ENCODE peak calls at places on chromosome X, in six cellular contexts. M is GM13977, N is SK-N-DZ, O is ELF-1, B is smooth muscle cell of the brain vasculature, C is MG63. L is an unnamed sample.

GRCh38 chrX:49053223-49054072 is 5.4 kb upstream of the CCDC120 start:
- DNase-seq in N (peak; percentile 85), O (peak; percentile 92), C (peak; percentile 65), B (no peak), M (peak; percentile 83), L (peak; percentile 98)

GRCh38 chrX:102712967-102713677 is 874 bp downstream of the GPRASP2 start:
- DNase-seq in M (no peak), B (no peak), N (peak; percentile 61), O (peak; percentile 62), C (peak; percentile 4), L (peak; percentile 31)

GRCh38 chrX:29461039-29461438 is 754.3 kb upstream of the MAGEB2 start:
- DNase-seq in M (no peak), B (no peak), O (no peak), C (no peak), N (no peak), L (no peak)

GRCh38 chrX:40945366-40945713 is 139.9 kb upstream of the USP9X start:
- DNase-seq in B (peak; percentile 35), C (peak; percentile 62), O (no peak), M (peak; percentile 33), N (no peak), L (peak; percentile 28)

GRCh38 chrX:29422034-29422433 is 793.3 kb upstream of the MAGEB2 start:
- DNase-seq in O (peak; percentile 58), B (no peak), N (no peak), M (no peak), C (no peak), L (no peak)

GRCh38 chrX:154372612-154373022 is 1.8 kb downstream of the FLNA start:
- DNase-seq in M (peak; percentile 58), O (peak; percentile 58), B (no peak), C (no peak), N (peak; percentile 55), L (no peak)

GRCh38 chrX:40468033-40468979 is 112.5 kb upstream of the ATP6AP2 start:
- DNase-seq in B (no peak), M (peak; percentile 55), O (peak; percentile 89), C (peak; percentile 35), N (peak; percentile 53), L (peak; percentile 71)

GRCh38 chrX:27619459-27619858 is 29.3 kb downstream of the DCAF8L2 start:
- DNase-seq in B (no peak), N (no peak), C (no peak), M (no peak), O (no peak), L (no peak)

GRCh38 chrX:12065251-12065650 is 73.0 kb upstream of the FRMPD4 start:
- DNase-seq in B (no peak), M (no peak), N (no peak), C (peak; percentile 2), O (peak; percentile 63), L (peak; percentile 7)

GRCh38 chrX:106341823-106342222 is 173.7 kb downstream of the PWWP3B start:
- DNase-seq in N (no peak), B (no peak), C (no peak), O (no peak), M (no peak), L (no peak)

GRCh38 chrX:48683411-48683982 is at the start of gene WAS:
- DNase-seq in M (peak; percentile 78), B (no peak), O (no peak), N (no peak), C (no peak), L (peak; percentile 17)

GRCh38 chrX:19462879-19463278 is 52.4 kb downstream of the MAP3K15 start:
- DNase-seq in C (no peak), M (no peak), O (no peak), B (no peak), N (no peak), L (no peak)

GRCh38 chrX:989959-990510 is 222.4 kb downstream of the CRLF2 start:
- DNase-seq in M (peak; percentile 76), N (peak; percentile 81), B (peak; percentile 85), O (peak; percentile 98), C (no peak), L (no peak)

GRCh38 chrX:14344172-14344940 is 185.0 kb upstream of the GLRA2 start:
- DNase-seq in O (no peak), B (no peak), C (no peak), M (no peak), N (no peak), L (no peak)

GRCh38 chrX:108199691-108200090 is 108.1 kb downstream of the ATG4A start:
- DNase-seq in O (peak; percentile 67), B (no peak), C (no peak), M (no peak), N (no peak), L (peak; percentile 39)

GRCh38 chrX:103157511-103158316 is 57.2 kb upstream of the BEX4 start:
- DNase-seq in O (peak; percentile 19), N (no peak), B (peak; percentile 17), M (peak; percentile 41), C (no peak), L (peak; percentile 39)

GRCh38 chrX:39975094-39975865 is 122.5 kb downstream of the BCOR start:
- DNase-seq in N (no peak), C (no peak), O (peak; percentile 87), B (no peak), M (no peak), L (peak; percentile 52)

GRCh38 chrX:24676403-24677024 is 17.2 kb upstream of the POLA1 start:
- DNase-seq in O (no peak), B (no peak), M (no peak), C (no peak), N (no peak), L (peak; percentile 46)

GRCh38 chrX:86322913-86323312 is 174.7 kb downstream of the DACH2 start:
- DNase-seq in B (no peak), O (no peak), M (no peak), C (no peak), N (no peak), L (no peak)

GRCh38 chrX:134396174-134396573 is 63.8 kb upstream of the HPRT1 start:
- DNase-seq in N (no peak), O (no peak), B (no peak), M (no peak), C (no peak), L (peak; percentile 27)

GRCh38 chrX:2334237-2334636 is 166.5 kb downstream of the DHRSX start:
- DNase-seq in O (no peak), B (no peak), M (no peak), N (no peak), C (peak; percentile 64), L (no peak)

GRCh38 chrX:1196436-1196835 is 16.0 kb downstream of the CRLF2 start:
- DNase-seq in B (no peak), M (no peak), C (no peak), N (no peak), O (no peak), L (no peak)

GRCh38 chrX:49932786-49933185 is 10.4 kb downstream of the CLCN5 start:
- DNase-seq in M (no peak), B (no peak), C (no peak), N (no peak), O (no peak), L (no peak)

GRCh38 chrX:13223868-13224555 is 95.8 kb downstream of the ATXN3L start:
- DNase-seq in C (peak; percentile 36), N (no peak), B (no peak), O (no peak), M (no peak), L (no peak)

GRCh38 chrX:134624046-134624430 is 34.2 kb downstream of the PLAC1 start:
- DNase-seq in N (no peak), M (no peak), O (no peak), C (no peak), B (no peak), L (no peak)

GRCh38 chrX:130120321-130120731 is 10.0 kb upstream of the ELF4 start:
- DNase-seq in C (no peak), N (no peak), M (peak; percentile 60), O (peak; percentile 85), B (no peak), L (peak; percentile 91)

GRCh38 chrX:133929836-133930464 is 55.4 kb downstream of the GPC3 start:
- DNase-seq in B (no peak), O (no peak), C (no peak), M (no peak), N (no peak), L (no peak)

GRCh38 chrX:29652484-29652883 is 562.9 kb upstream of the MAGEB2 start:
- DNase-seq in N (no peak), C (no peak), O (no peak), B (peak; percentile 4), M (no peak), L (no peak)

GRCh38 chrX:119105826-119106225 is 21.8 kb downstream of the KIAA1210 start:
- DNase-seq in N (no peak), C (peak; percentile 65), B (no peak), M (no peak), O (no peak), L (no peak)

GRCh38 chrX:40172169-40172979 is 74.6 kb upstream of the BCOR start:
- DNase-seq in C (peak; percentile 46), O (peak; percentile 75), N (no peak), M (no peak), B (no peak), L (peak; percentile 76)

GRCh38 chrX:15136795-15137194 is 133.1 kb downstream of the ASB9 start:
- DNase-seq in N (no peak), M (no peak), C (no peak), B (no peak), O (no peak), L (no peak)

GRCh38 chrX:3216581-3216980 is 129.9 kb downstream of the MXRA5 start:
- DNase-seq in C (no peak), M (no peak), O (no peak), B (no peak), N (no peak), L (no peak)

GRCh38 chrX:2387614-2388239 is 113.0 kb downstream of the DHRSX start:
- DNase-seq in B (no peak), O (no peak), M (no peak), C (peak; percentile 62), N (no peak), L (no peak)

GRCh38 chrX:132367314-132367713 is 121.5 kb downstream of the MBNL3 start:
- DNase-seq in B (no peak), O (no peak), C (no peak), M (no peak), N (no peak), L (no peak)

GRCh38 chrX:73940893-73941470 is 363.0 kb upstream of the ZCCHC13 start:
- DNase-seq in M (no peak), C (no peak), N (no peak), O (no peak), B (no peak), L (no peak)